ENCODE peak calls at places on chromosomes 12 and 14, in ten cellular contexts. One of them, this sample, is unnamed.

GRCh38 chr12:131024721-131025120 is 71.0 kb downstream of the ADGRD1 start:
- DNase-seq in aorta: no peak
- DNase-seq in psoas muscle: no peak
- DNase-seq in astrocyte: no peak
- DNase-seq in body of pancreas: no peak
- DNase-seq in CD8-positive, alpha-beta T cell: no peak
- DNase-seq in PC-9: no peak
- DNase-seq in IMR-90: no peak
- DNase-seq in WERI-Rb-1: no peak
- DNase-seq in transverse colon: no peak
- DNase-seq in this sample: no peak

GRCh38 chr12:91620949-91621348 is 438.3 kb upstream of the DCN start:
- DNase-seq in aorta: no peak
- DNase-seq in psoas muscle: no peak
- DNase-seq in body of pancreas: peak
- DNase-seq in WERI-Rb-1: no peak
- DNase-seq in transverse colon: no peak
- DNase-seq in astrocyte: no peak
- DNase-seq in CD8-positive, alpha-beta T cell: no peak
- DNase-seq in IMR-90: peak
- DNase-seq in PC-9: no peak
- DNase-seq in this sample: no peak

GRCh38 chr14:34931206-34931605 is 51.6 kb upstream of the SRP54 start:
- DNase-seq in aorta: no peak
- DNase-seq in CD8-positive, alpha-beta T cell: peak
- DNase-seq in IMR-90: peak
- DNase-seq in transverse colon: peak
- DNase-seq in PC-9: peak
- DNase-seq in WERI-Rb-1: no peak
- DNase-seq in psoas muscle: no peak
- DNase-seq in astrocyte: no peak
- DNase-seq in body of pancreas: no peak
- DNase-seq in this sample: peak

GRCh38 chr12:67832155-67832554 is 157.1 kb upstream of the IFNG-AS1 start:
- DNase-seq in astrocyte: no peak
- DNase-seq in transverse colon: no peak
- DNase-seq in IMR-90: no peak
- DNase-seq in aorta: no peak
- DNase-seq in CD8-positive, alpha-beta T cell: no peak
- DNase-seq in psoas muscle: no peak
- DNase-seq in PC-9: no peak
- DNase-seq in WERI-Rb-1: no peak
- DNase-seq in body of pancreas: no peak
- DNase-seq in this sample: no peak

GRCh38 chr14:69027242-69027913 is 48.3 kb upstream of the ACTN1 start:
- DNase-seq in astrocyte: no peak
- DNase-seq in IMR-90: no peak
- DNase-seq in CD8-positive, alpha-beta T cell: no peak
- DNase-seq in aorta: no peak
- DNase-seq in transverse colon: no peak
- DNase-seq in WERI-Rb-1: no peak
- DNase-seq in PC-9: no peak
- DNase-seq in psoas muscle: no peak
- DNase-seq in body of pancreas: no peak
- DNase-seq in this sample: no peak

GRCh38 chr12:118188690-118189371 is 52.9 kb downstream of the PEBP1 start:
- DNase-seq in CD8-positive, alpha-beta T cell: no peak
- DNase-seq in IMR-90: peak
- DNase-seq in PC-9: no peak
- DNase-seq in astrocyte: peak
- DNase-seq in WERI-Rb-1: no peak
- DNase-seq in aorta: no peak
- DNase-seq in body of pancreas: peak
- DNase-seq in psoas muscle: peak
- DNase-seq in transverse colon: no peak
- DNase-seq in this sample: no peak

GRCh38 chr14:69682607-69683263 is 71.3 kb downstream of the SUSD6 start:
- DNase-seq in astrocyte: no peak
- DNase-seq in body of pancreas: no peak
- DNase-seq in IMR-90: no peak
- DNase-seq in transverse colon: no peak
- DNase-seq in PC-9: no peak
- DNase-seq in CD8-positive, alpha-beta T cell: no peak
- DNase-seq in WERI-Rb-1: no peak
- DNase-seq in aorta: no peak
- DNase-seq in psoas muscle: no peak
- DNase-seq in this sample: no peak

GRCh38 chr14:72675126-72675525 is 218.8 kb downstream of the DPF3 start:
- DNase-seq in WERI-Rb-1: no peak
- DNase-seq in aorta: no peak
- DNase-seq in psoas muscle: no peak
- DNase-seq in CD8-positive, alpha-beta T cell: no peak
- DNase-seq in PC-9: no peak
- DNase-seq in IMR-90: no peak
- DNase-seq in astrocyte: no peak
- DNase-seq in body of pancreas: no peak
- DNase-seq in transverse colon: no peak
- DNase-seq in this sample: no peak

GRCh38 chr12:113071427-113072112 is 15.0 kb downstream of the DTX1 start:
- DNase-seq in body of pancreas: peak
- DNase-seq in psoas muscle: no peak
- DNase-seq in astrocyte: no peak
- DNase-seq in WERI-Rb-1: no peak
- DNase-seq in IMR-90: no peak
- DNase-seq in PC-9: no peak
- DNase-seq in transverse colon: no peak
- DNase-seq in aorta: no peak
- DNase-seq in CD8-positive, alpha-beta T cell: no peak
- DNase-seq in this sample: no peak

GRCh38 chr14:69619007-69619406 is 7.6 kb downstream of the SUSD6 start:
- DNase-seq in astrocyte: peak
- DNase-seq in CD8-positive, alpha-beta T cell: no peak
- DNase-seq in body of pancreas: no peak
- DNase-seq in transverse colon: no peak
- DNase-seq in WERI-Rb-1: no peak
- DNase-seq in IMR-90: no peak
- DNase-seq in aorta: no peak
- DNase-seq in psoas muscle: no peak
- DNase-seq in PC-9: no peak
- DNase-seq in this sample: no peak

GRCh38 chr14:95322646-95323045 is 2.9 kb upstream of the CLMN start:
- DNase-seq in transverse colon: no peak
- DNase-seq in psoas muscle: no peak
- DNase-seq in PC-9: peak
- DNase-seq in body of pancreas: no peak
- DNase-seq in WERI-Rb-1: no peak
- DNase-seq in IMR-90: no peak
- DNase-seq in CD8-positive, alpha-beta T cell: no peak
- DNase-seq in aorta: no peak
- DNase-seq in astrocyte: no peak
- DNase-seq in this sample: no peak

GRCh38 chr12:94488449-94488848 is 28.8 kb upstream of the CEP83 start:
- DNase-seq in astrocyte: no peak
- DNase-seq in psoas muscle: no peak
- DNase-seq in aorta: no peak
- DNase-seq in transverse colon: no peak
- DNase-seq in WERI-Rb-1: no peak
- DNase-seq in CD8-positive, alpha-beta T cell: no peak
- DNase-seq in PC-9: no peak
- DNase-seq in body of pancreas: no peak
- DNase-seq in IMR-90: peak
- DNase-seq in this sample: no peak

GRCh38 chr12:77521458-77522115 is 309.1 kb upstream of the NAV3 start:
- DNase-seq in PC-9: no peak
- DNase-seq in IMR-90: no peak
- DNase-seq in transverse colon: no peak
- DNase-seq in psoas muscle: no peak
- DNase-seq in WERI-Rb-1: no peak
- DNase-seq in CD8-positive, alpha-beta T cell: no peak
- DNase-seq in aorta: no peak
- DNase-seq in astrocyte: peak
- DNase-seq in body of pancreas: no peak
- DNase-seq in this sample: no peak

GRCh38 chr14:63752449-63753169 is 24.7 kb upstream of the SGPP1 start:
- DNase-seq in WERI-Rb-1: no peak
- DNase-seq in astrocyte: peak
- DNase-seq in PC-9: peak
- DNase-seq in CD8-positive, alpha-beta T cell: no peak
- DNase-seq in aorta: no peak
- DNase-seq in body of pancreas: peak
- DNase-seq in transverse colon: no peak
- DNase-seq in psoas muscle: no peak
- DNase-seq in IMR-90: peak
- DNase-seq in this sample: peak

GRCh38 chr12:104458645-104459555 is 2.2 kb downstream of the CHST11 start:
- DNase-seq in body of pancreas: peak
- DNase-seq in transverse colon: peak
- DNase-seq in IMR-90: no peak
- DNase-seq in aorta: peak
- DNase-seq in CD8-positive, alpha-beta T cell: no peak
- DNase-seq in psoas muscle: no peak
- DNase-seq in astrocyte: peak
- DNase-seq in WERI-Rb-1: no peak
- DNase-seq in PC-9: peak
- DNase-seq in this sample: no peak

GRCh38 chr12:57233357-57234232 is 4.1 kb downstream of the SHMT2 start:
- DNase-seq in astrocyte: no peak
- DNase-seq in IMR-90: peak
- DNase-seq in transverse colon: no peak
- DNase-seq in CD8-positive, alpha-beta T cell: no peak
- DNase-seq in psoas muscle: peak
- DNase-seq in aorta: no peak
- DNase-seq in body of pancreas: no peak
- DNase-seq in PC-9: no peak
- DNase-seq in WERI-Rb-1: no peak
- DNase-seq in this sample: no peak
- H3K27ac ChIP-seq in astrocyte: no peak
- H3K27ac ChIP-seq in IMR-90: no peak
- H3K27ac ChIP-seq in transverse colon: no peak
- H3K27ac ChIP-seq in CD8-positive, alpha-beta T cell: no peak
- H3K27ac ChIP-seq in psoas muscle: no peak
- H3K27ac ChIP-seq in aorta: no peak
- H3K27ac ChIP-seq in body of pancreas: no peak
- H3K27ac ChIP-seq in PC-9: no peak
- H3K27ac ChIP-seq in WERI-Rb-1: peak
- H3K27ac ChIP-seq in this sample: no peak

DNA sequence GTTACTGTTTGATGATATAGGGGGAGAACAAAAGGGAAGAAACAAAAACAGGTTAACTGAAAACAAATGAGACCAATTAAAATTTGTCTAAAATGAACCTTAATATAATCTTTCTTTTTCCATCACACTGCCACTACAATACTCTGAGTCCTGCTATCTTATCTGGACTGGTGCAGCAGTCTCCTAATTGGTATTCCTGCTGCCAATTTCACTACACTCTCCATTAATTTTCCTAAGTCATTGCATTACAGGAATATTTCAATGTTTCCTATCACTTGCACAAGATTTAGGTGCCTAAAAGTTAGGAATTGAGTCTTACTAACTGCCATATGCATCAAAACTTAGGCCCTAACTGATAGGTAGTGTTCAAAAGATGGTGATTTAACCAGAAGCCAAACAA is 884.9 kb upstream of the MGAT4C start:
- DNase-seq in PC-9: no peak
- DNase-seq in aorta: no peak
- DNase-seq in CD8-positive, alpha-beta T cell: no peak
- DNase-seq in astrocyte: no peak
- DNase-seq in IMR-90: no peak
- DNase-seq in transverse colon: no peak
- DNase-seq in WERI-Rb-1: no peak
- DNase-seq in psoas muscle: no peak
- DNase-seq in body of pancreas: no peak
- DNase-seq in this sample: no peak
- H3K27ac ChIP-seq in PC-9: no peak
- H3K27ac ChIP-seq in aorta: no peak
- H3K27ac ChIP-seq in CD8-positive, alpha-beta T cell: no peak
- H3K27ac ChIP-seq in astrocyte: no peak
- H3K27ac ChIP-seq in IMR-90: no peak
- H3K27ac ChIP-seq in transverse colon: no peak
- H3K27ac ChIP-seq in WERI-Rb-1: no peak
- H3K27ac ChIP-seq in psoas muscle: no peak
- H3K27ac ChIP-seq in body of pancreas: no peak
- H3K27ac ChIP-seq in this sample: no peak

GRCh38 chr12:50088577-50089335 is 3.6 kb downstream of the SMARCD1 start:
- DNase-seq in psoas muscle: no peak
- DNase-seq in aorta: no peak
- DNase-seq in PC-9: peak
- DNase-seq in IMR-90: peak
- DNase-seq in astrocyte: peak
- DNase-seq in WERI-Rb-1: peak
- DNase-seq in body of pancreas: peak
- DNase-seq in transverse colon: peak
- DNase-seq in CD8-positive, alpha-beta T cell: peak
- DNase-seq in this sample: no peak

GRCh38 chr12:50087995-50088394 is 2.9 kb downstream of the SMARCD1 start:
- DNase-seq in PC-9: no peak
- DNase-seq in psoas muscle: no peak
- DNase-seq in astrocyte: peak
- DNase-seq in CD8-positive, alpha-beta T cell: no peak
- DNase-seq in transverse colon: no peak
- DNase-seq in WERI-Rb-1: no peak
- DNase-seq in body of pancreas: no peak
- DNase-seq in IMR-90: peak
- DNase-seq in aorta: no peak
- DNase-seq in this sample: peak

GRCh38 chr12:50086148-50086547 is 1.0 kb downstream of the SMARCD1 start:
- DNase-seq in WERI-Rb-1: no peak
- DNase-seq in transverse colon: no peak
- DNase-seq in astrocyte: no peak
- DNase-seq in IMR-90: no peak
- DNase-seq in psoas muscle: no peak
- DNase-seq in body of pancreas: no peak
- DNase-seq in aorta: peak
- DNase-seq in CD8-positive, alpha-beta T cell: no peak
- DNase-seq in PC-9: no peak
- DNase-seq in this sample: no peak

GRCh38 chr12:50085615-50085928 is 430 bp downstream of the SMARCD1 start:
- DNase-seq in astrocyte: no peak
- DNase-seq in WERI-Rb-1: no peak
- DNase-seq in transverse colon: no peak
- DNase-seq in psoas muscle: no peak
- DNase-seq in CD8-positive, alpha-beta T cell: no peak
- DNase-seq in aorta: no peak
- DNase-seq in PC-9: no peak
- DNase-seq in body of pancreas: no peak
- DNase-seq in IMR-90: no peak
- DNase-seq in this sample: no peak

GRCh38 chr12:50087159-50087558 is 2.0 kb downstream of the SMARCD1 start:
- DNase-seq in aorta: no peak
- DNase-seq in astrocyte: no peak
- DNase-seq in transverse colon: no peak
- DNase-seq in CD8-positive, alpha-beta T cell: no peak
- DNase-seq in body of pancreas: no peak
- DNase-seq in WERI-Rb-1: no peak
- DNase-seq in PC-9: no peak
- DNase-seq in IMR-90: no peak
- DNase-seq in psoas muscle: no peak
- DNase-seq in this sample: no peak
- H3K27ac ChIP-seq in aorta: no peak
- H3K27ac ChIP-seq in astrocyte: peak
- H3K27ac ChIP-seq in transverse colon: no peak
- H3K27ac ChIP-seq in CD8-positive, alpha-beta T cell: no peak
- H3K27ac ChIP-seq in body of pancreas: no peak
- H3K27ac ChIP-seq in WERI-Rb-1: no peak
- H3K27ac ChIP-seq in PC-9: no peak
- H3K27ac ChIP-seq in IMR-90: no peak
- H3K27ac ChIP-seq in psoas muscle: no peak
- H3K27ac ChIP-seq in this sample: peak

GRCh38 chr14:89956294-89957009 is 725 bp downstream of the TDP1 start:
- DNase-seq in body of pancreas: peak
- DNase-seq in aorta: peak
- DNase-seq in CD8-positive, alpha-beta T cell: peak
- DNase-seq in IMR-90: peak
- DNase-seq in transverse colon: peak
- DNase-seq in astrocyte: peak
- DNase-seq in PC-9: peak
- DNase-seq in psoas muscle: peak
- DNase-seq in WERI-Rb-1: no peak
- DNase-seq in this sample: peak
- H3K27ac ChIP-seq in body of pancreas: peak
- H3K27ac ChIP-seq in aorta: peak
- H3K27ac ChIP-seq in CD8-positive, alpha-beta T cell: peak
- H3K27ac ChIP-seq in IMR-90: peak
- H3K27ac ChIP-seq in transverse colon: peak
- H3K27ac ChIP-seq in astrocyte: peak
- H3K27ac ChIP-seq in PC-9: peak
- H3K27ac ChIP-seq in psoas muscle: peak
- H3K27ac ChIP-seq in WERI-Rb-1: peak
- H3K27ac ChIP-seq in this sample: peak

This sample was measured in epithelial cell of prostate.